ENCODE peak calls at places on chromosomes 16 and 17, in seven cellular contexts. B is A549; C is mesenteric fat pad; H is AG10803; Q is naive thymus-derived CD8-positive, alpha-beta T cell; N is stimulated activated CD4-positive, alpha-beta T cell treated with anti-CD3 and anti-CD28 coated beads, Interleukin-2, amount 100 ng/mL, for 48 hours; G is tibial nerve. E is an unnamed sample.
A peak's percentile ranks its signal among the peaks of the same experiment; 100 is the strongest.

GRCh38 chr16:12002447-12003006 is 26.0 kb downstream of the SNX29 start:
- DNase-seq in B (no peak), C (no peak), H (peak; percentile 68), Q (no peak), N (no peak), G (no peak), E (no peak)

GRCh38 chr16:75252049-75252864 is 833 bp upstream of the BCAR1 start:
- DNase-seq in B (no peak), C (no peak), H (no peak), Q (no peak), N (no peak), G (no peak), E (no peak)

GRCh38 chr17:63966646-63967265 is 6.0 kb downstream of the SCN4A start:
- DNase-seq in B (no peak), C (no peak), H (no peak), Q (peak; percentile 55), N (no peak), G (no peak), E (no peak)

GRCh38 chr17:50272246-50272645 is 2.0 kb upstream of the TMEM92 start:
- DNase-seq in B (no peak), C (peak; percentile 67), H (no peak), Q (no peak), N (no peak), G (no peak), E (no peak)

GRCh38 chr16:7745321-7745720 is 412.7 kb downstream of the RBFOX1 start:
- DNase-seq in B (no peak), C (no peak), H (no peak), Q (no peak), N (no peak), G (no peak), E (no peak)

GRCh38 chr17:35653619-35654361 is 66.7 kb downstream of the AP2B1 start:
- DNase-seq in B (no peak), C (no peak), H (no peak), Q (no peak), N (no peak), G (no peak), E (no peak)

GRCh38 chr17:50045154-50045553 is 10.8 kb upstream of the ITGA3 start:
- DNase-seq in B (peak; percentile 79), C (no peak), H (no peak), Q (no peak), N (no peak), G (peak; percentile 8), E (no peak)

GRCh38 chr17:27986805-27987684 is 55.4 kb upstream of the NLK start:
- DNase-seq in B (no peak), C (no peak), H (no peak), Q (no peak), N (no peak), G (no peak), E (no peak)

GRCh38 chr16:81544691-81545365 is 100.2 kb downstream of the CMIP start:
- DNase-seq in B (no peak), C (no peak), H (peak; percentile 61), Q (no peak), N (no peak), G (no peak), E (no peak)

GRCh38 chr16:17345043-17345442 is 125.7 kb downstream of the XYLT1 start:
- DNase-seq in B (no peak), C (no peak), H (peak; percentile 91), Q (no peak), N (no peak), G (no peak), E (no peak)